ENCODE peak calls at places on chromosome 13, in five cellular contexts. N is neuronal stem cell, O is mesenchymal stem cell, L is IMR-90, T is H1. C is an unnamed sample.

GRCh38 chr13:74554581-74555290 is 420.5 kb upstream of the KLF12 start:
- DNase-seq in N (no peak), O (no peak), L (no peak), T (no peak), C (no peak)

GRCh38 chr13:26324294-26324693 is 70.4 kb downstream of the CDK8 start:
- DNase-seq in N (no peak), O (no peak), L (no peak), T (no peak), C (no peak)

GRCh38 chr13:48317511-48317981 is 14.0 kb downstream of the RB1 start:
- DNase-seq in N (no peak), O (no peak), L (no peak), T (no peak), C (no peak)

GRCh38 chr13:34941835-34942731 is at the start of gene NBEA:
- DNase-seq in N (peak), O (peak), L (peak), T (peak), C (peak)

GRCh38 chr13:73608731-73609485 is 525.3 kb downstream of the KLF12 start:
- DNase-seq in N (no peak), O (no peak), L (no peak), T (no peak), C (no peak)

GRCh38 chr13:37187110-37187509 is 81.6 kb upstream of the CSNK1A1L start:
- DNase-seq in N (no peak), O (no peak), L (no peak), T (no peak), C (no peak)

GRCh38 chr13:88022826-88023225 is 351.7 kb downstream of the SLITRK5 start:
- DNase-seq in N (no peak), O (peak), L (no peak), T (no peak), C (no peak)

GRCh38 chr13:21402586-21403307 is 56.4 kb downstream of the ZDHHC20 start:
- DNase-seq in N (no peak), O (peak), L (peak), T (no peak), C (no peak)

GRCh38 chr13:99058527-99059495 is 80.9 kb upstream of the DOCK9 start:
- DNase-seq in N (no peak), O (no peak), L (no peak), T (no peak), C (no peak)

GRCh38 chr13:22049384-22049783 is 378.5 kb downstream of the FGF9 start:
- DNase-seq in N (no peak), O (peak), L (peak), T (no peak), C (no peak)

GRCh38 chr13:31044658-31045620 is 112.5 kb downstream of the TEX26 start:
- DNase-seq in N (no peak), O (peak), L (no peak), T (no peak), C (no peak)

GRCh38 chr13:29532821-29533220 is 62.7 kb downstream of the SLC7A1 start:
- DNase-seq in N (no peak), O (no peak), L (no peak), T (no peak), C (no peak)

GRCh38 chr13:36332986-36333385 is 13.2 kb downstream of the SPART start:
- DNase-seq in N (no peak), O (peak), L (peak), T (no peak), C (no peak)

GRCh38 chr13:111908981-111909380 is 158.0 kb upstream of the SOX1 start:
- DNase-seq in N (no peak), O (no peak), L (no peak), T (peak), C (peak)

GRCh38 chr13:100440756-100441421 is 147.7 kb downstream of the GGACT start:
- DNase-seq in N (no peak), O (peak), L (peak), T (no peak), C (no peak)

GRCh38 chr13:59447031-59447430 is 716.7 kb downstream of the DIAPH3 start:
- DNase-seq in N (no peak), O (no peak), L (no peak), T (no peak), C (no peak)

GRCh38 chr13:94707400-94708021 is 4.8 kb downstream of the SOX21 start:
- DNase-seq in N (no peak), O (no peak), L (no peak), T (peak), C (peak)

GRCh38 chr13:110714798-110715394 is 1.4 kb downstream of the ING1 start:
- DNase-seq in N (peak), O (no peak), L (peak), T (peak), C (peak)

GRCh38 chr13:110712081-110712848 is 1.2 kb upstream of the ING1 start:
- DNase-seq in N (peak), O (peak), L (peak), T (peak), C (peak)

GRCh38 chr13:110712849-110713641 is 455 bp upstream of the ING1 start:
- DNase-seq in N (peak), O (peak), L (peak), T (peak), C (peak)

GRCh38 chr13:110713981-110714797 is 689 bp downstream of the ING1 start:
- DNase-seq in N (peak), O (peak), L (peak), T (peak), C (peak)

DNA sequence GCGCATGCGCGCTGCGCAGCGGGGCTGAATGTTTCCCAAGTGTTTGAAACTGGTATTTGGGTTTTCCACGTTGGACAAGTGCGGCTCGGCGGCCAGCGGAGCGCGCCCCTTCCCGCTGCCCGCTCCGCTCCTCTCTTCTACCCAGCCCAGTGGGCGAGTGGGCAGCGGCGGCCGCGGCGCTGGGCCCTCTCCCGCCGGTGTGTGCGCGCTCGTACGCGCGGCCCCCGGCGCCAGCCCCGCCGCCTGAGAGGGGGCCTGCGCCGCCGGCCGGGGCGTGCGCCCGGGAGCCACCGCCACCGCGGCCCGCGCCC is at the start of gene ING1:
- DNase-seq in N (no peak), O (no peak), L (no peak), T (no peak), C (no peak)
- H3K14ac ChIP-seq in N (peak), O (peak), L (peak), T (peak), C (peak)

DNA sequence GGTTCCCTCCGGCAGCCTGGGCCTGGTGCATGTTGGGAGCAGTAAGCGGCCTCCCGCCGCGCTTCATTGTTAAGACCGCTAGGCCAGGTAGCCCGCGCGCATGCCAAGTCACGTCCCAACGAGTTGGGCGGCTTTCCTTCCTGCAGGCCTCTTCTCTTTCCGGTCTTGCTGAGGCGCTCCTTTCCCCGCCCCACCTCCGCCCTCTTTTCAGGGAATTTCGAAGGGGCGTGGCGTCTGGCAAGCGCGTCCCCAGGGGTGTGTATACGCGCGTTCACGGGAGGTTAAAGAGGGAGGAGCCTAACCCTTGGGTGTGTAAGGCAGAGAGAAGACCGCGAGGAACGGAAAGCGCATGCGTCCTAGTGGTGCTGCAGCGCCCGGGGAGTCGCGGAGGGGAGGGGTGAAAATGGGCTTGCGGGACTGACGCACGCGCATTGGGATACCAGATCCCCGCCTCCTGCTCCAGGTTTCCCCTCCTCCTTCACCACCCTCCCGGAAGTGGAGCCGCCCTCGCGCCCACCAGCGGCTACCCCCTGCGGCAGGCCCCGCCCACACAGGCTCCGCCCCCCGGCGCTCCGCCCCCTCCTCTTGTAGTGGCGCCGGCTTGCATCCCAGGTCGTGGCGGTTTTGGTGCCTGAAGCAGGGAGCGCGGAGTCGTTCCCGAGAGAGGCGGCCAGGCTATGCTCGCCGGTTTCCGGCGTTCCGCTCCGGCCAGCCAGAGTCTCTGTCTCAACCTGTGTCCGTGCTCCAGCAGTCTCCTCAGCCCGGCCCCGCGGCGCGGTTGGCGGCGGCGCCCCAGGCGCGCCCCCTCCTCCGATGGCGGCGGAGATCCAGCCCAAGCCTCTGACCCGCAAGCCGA is at the start of gene WDFY2:
- DNase-seq in N (peak), O (peak), L (peak), T (peak), C (peak)
- H3K18ac ChIP-seq in N (peak), O (peak), L (peak), T (peak), C (peak)

DNA sequence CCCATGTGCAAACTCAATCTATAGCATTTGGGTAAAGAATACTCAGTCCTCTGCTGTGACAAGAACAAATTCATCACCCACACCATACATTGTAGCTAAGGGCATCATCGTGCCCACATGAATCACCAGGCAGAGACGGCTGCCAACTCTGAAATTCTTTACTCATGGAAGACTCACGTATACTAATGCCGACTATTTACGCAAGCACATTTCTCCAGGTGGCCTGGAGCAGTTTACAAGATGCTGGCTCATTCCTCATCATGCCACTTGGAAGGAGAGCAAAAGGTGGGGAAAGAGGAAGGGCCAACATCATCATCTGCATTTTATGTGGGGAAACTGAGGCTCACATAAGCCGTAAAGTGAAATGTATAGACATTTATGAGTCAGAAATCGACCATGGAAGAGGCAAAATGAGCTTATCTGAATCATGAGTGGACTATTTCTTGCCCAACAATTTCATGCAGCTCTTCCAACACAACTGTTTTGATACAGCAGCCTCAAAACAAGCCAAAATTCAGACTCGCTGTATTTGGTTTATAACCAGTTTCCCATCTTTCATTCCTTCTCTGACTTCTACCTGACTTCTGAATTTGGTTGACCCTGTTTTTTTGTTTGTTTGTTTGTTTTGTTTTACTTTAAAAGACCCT is 213.9 kb upstream of the SERP2 start:
- DNase-seq in N (no peak), O (no peak), L (no peak), T (no peak), C (no peak)
- H2BK15ac ChIP-seq in N (no peak), O (no peak), L (no peak), T (no peak), C (no peak)

DNA sequence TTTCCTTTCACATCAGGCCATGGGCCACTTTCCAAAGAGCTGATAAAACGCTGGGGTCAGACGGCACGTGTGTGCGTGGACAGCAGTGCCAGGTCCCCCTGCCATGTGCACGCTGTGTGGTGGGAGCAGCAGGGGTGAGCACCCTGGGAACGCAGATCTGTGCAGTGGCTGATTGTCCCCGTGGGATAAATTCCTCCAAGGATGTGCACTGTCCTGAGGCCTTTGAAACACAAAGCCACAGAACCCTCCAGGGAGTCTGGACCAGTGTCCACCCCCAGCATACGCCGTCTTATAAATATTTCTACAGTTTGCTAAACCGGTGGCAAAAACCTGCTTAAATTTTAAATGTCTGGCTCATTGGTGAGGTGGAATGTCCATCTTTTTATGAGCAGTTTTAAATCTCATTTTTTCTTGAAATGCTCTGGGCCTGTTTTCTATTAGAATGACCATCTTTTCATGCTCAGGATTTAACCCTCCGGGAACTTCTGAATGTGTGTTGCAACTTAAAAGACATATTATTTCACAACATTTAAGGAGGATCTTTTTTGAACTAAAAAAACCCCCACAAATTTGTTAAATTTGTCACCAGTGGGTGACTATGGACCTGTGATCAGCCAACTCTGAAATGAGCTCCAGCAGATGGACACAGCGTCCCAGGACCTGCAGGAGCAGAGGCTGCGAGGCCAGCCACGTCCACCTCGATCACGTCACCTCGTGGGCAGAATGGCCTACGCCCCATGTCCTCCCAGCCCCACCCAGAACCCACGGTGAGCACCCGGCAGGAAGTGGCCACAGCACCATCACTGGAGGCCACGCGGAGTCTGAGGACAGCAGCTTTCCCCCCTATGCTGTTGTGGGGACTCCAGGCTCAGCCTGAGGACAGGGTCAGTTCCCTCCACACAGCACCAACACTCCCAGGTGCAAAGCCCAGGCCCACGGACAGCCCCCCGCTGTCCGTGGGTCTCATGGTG is 68.6 kb downstream of the RASA3 start:
- DNase-seq in N (no peak), O (peak), L (peak), T (no peak), C (no peak)
- H3K14ac ChIP-seq in N (peak), O (no peak), L (peak), T (no peak), C (peak)

DNA sequence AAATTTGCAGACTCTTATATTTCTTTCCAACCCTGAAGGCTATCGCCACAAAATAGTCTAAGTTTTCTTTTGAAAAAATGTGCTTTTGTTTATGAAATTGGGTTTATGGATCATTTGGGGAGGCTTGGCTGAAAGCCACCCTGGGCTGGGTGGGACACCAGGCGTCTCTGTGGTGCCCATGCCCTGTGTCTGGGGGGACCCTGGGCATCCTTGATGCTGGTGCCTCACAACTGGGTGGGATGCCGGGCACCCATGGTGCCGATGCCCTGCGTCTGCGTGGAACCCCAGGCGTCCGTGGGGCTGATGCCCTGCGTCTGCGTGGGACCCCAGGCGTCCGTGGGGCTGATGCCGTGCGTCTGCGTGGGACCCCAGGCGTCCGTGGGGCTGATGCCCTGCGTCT is 105.0 kb downstream of the RAB20 start:
- DNase-seq in N (no peak), O (no peak), L (no peak), T (no peak), C (no peak)
- H3K18ac ChIP-seq in N (peak), O (no peak), L (no peak), T (no peak), C (no peak)

DNA sequence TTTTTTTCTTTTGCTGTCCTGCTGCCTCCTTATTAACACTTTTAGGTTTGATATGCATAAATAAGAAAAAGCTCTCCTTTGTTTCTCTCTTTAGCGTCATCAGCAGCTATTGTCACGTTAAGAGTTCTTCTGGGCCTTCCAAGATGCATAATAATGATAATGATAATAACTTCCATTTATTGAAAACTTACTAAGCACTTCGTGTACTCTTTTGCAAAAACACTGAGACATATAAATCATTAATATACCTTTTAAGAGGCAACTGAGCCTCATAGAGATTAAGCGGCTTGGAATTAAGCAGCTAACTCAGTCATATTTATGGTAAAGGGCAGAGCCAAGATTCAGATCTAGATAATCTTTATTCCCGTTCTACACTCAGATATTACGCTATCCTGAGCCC is 1105.1 kb downstream of the OLFM4 start:
- DNase-seq in N (no peak), O (no peak), L (no peak), T (no peak), C (no peak)
- H2BK15ac ChIP-seq in N (no peak), O (no peak), L (no peak), T (no peak), C (no peak)

GRCh38 chr13:103471896-103472295 is 405.7 kb upstream of the SLC10A2 start:
- DNase-seq in N (no peak), O (no peak), L (no peak), T (no peak), C (peak)
- H3K14ac ChIP-seq in N (no peak), O (no peak), L (no peak), T (no peak), C (no peak)

C was measured in H9.